ENCODE peak calls at places on chromosomes 3 and 15, in nine cellular contexts. B is neural progenitor cell; C is uterus; T is psoas muscle; U is CD8-positive, alpha-beta T cell; L is fibroblast of lung; D is GM23338; F is left ventricle myocardium inferior; M is HCT116. X is an unnamed sample.

GRCh38 chr3:190617185-190617584 is 103.3 kb downstream of the IL1RAP start:
- DNase-seq in B (peak; percentile 6), C (no peak), T (peak; percentile 13), U (no peak), L (no peak), D (peak; percentile 57), F (no peak), M (no peak), X (no peak)

GRCh38 chr3:195708066-195708465 is 12.7 kb upstream of the MUC20 start:
- DNase-seq in B (no peak), C (no peak), T (no peak), U (no peak), L (no peak), D (no peak), F (no peak), M (no peak), X (no peak)

GRCh38 chr15:39595621-39596221 is 14.8 kb downstream of the THBS1 start:
- DNase-seq in B (no peak), C (no peak), T (no peak), U (no peak), L (peak; percentile 23), D (no peak), F (no peak), M (no peak), X (no peak)

GRCh38 chr3:148101061-148101460 is 596.6 kb upstream of the AGTR1 start:
- DNase-seq in B (no peak), C (no peak), T (no peak), U (no peak), L (peak; percentile 49), D (no peak), F (no peak), M (no peak), X (peak; percentile 63)

GRCh38 chr15:90907838-90908507 is 4.9 kb downstream of the MAN2A2 start:
- DNase-seq in B (no peak), C (no peak), T (no peak), U (no peak), L (no peak), D (no peak), F (no peak), M (no peak), X (no peak)

GRCh38 chr3:123349201-123349535 is 99.7 kb downstream of the ADCY5 start:
- DNase-seq in B (no peak), C (no peak), T (no peak), U (no peak), L (no peak), D (no peak), F (no peak), M (no peak), X (no peak)

GRCh38 chr3:114659109-114660081 is 365.6 kb downstream of the TIGIT start:
- DNase-seq in B (peak; percentile 6), C (no peak), T (peak; percentile 6), U (no peak), L (peak; percentile 17), D (peak; percentile 11), F (no peak), M (no peak), X (no peak)

GRCh38 chr3:175941352-175941751 is 1082.2 kb downstream of the NAALADL2 start:
- DNase-seq in B (peak; percentile 25), C (no peak), T (no peak), U (no peak), L (no peak), D (peak; percentile 79), F (no peak), M (no peak), X (no peak)

GRCh38 chr3:71035886-71036285 is 547.6 kb downstream of the FOXP1 start:
- DNase-seq in B (no peak), C (no peak), T (no peak), U (no peak), L (peak; percentile 44), D (no peak), F (no peak), M (no peak), X (no peak)

GRCh38 chr15:35430301-35430700 is 115.7 kb downstream of the DPH6 start:
- DNase-seq in B (no peak), C (no peak), T (no peak), U (no peak), L (no peak), D (no peak), F (no peak), M (no peak), X (no peak)

GRCh38 chr15:68375716-68376220 is 56.2 kb downstream of the ITGA11 start:
- DNase-seq in B (no peak), C (peak; percentile 11), T (no peak), U (peak; percentile 15), L (no peak), D (no peak), F (no peak), M (no peak), X (no peak)

GRCh38 chr3:193335031-193335430 is 43.5 kb downstream of the ATP13A5 start:
- DNase-seq in B (no peak), C (no peak), T (no peak), U (no peak), L (no peak), D (no peak), F (no peak), M (no peak), X (no peak)

GRCh38 chr3:182618085-182618732 is 175.1 kb upstream of the ATP11B start:
- DNase-seq in B (peak; percentile 79), C (no peak), T (no peak), U (no peak), L (peak; percentile 8), D (peak; percentile 73), F (no peak), M (no peak), X (no peak)

DNA sequence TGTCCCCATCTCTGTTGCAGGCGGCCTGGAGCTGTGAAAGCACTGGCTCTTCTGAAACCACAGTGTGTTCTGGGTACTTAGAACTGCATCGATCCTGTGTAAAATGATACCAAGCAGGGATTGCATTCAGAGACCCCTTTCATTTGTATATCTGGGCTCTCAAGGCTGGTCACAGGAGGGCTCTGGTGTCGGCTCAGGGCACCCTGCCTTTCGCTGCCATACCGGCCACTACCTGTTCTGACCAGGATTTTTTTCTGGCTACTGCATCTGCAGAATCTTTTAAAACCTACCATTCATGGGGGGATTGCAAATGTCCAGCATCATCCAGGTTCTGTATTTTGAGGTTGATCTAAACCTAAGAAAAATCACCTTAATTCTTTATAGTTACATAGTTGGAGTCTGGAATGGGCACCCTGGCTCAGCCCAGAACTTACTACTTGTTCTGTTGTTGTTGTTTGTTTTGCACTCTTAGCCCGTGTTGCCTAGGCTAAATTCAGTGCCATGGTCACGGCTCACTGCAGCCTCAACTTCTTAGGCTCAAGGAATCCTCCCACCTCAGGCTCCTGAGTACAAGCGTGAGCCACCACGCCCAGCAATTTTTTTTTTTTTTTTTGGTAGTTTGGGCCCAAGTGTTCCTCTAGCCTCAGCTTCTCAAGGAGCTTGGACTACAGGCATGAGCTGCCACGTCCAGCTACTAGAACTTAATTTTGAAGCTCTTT is 52.7 kb downstream of the TRIM71 start:
- DNase-seq in B (no peak), C (no peak), T (no peak), U (no peak), L (no peak), D (no peak), F (no peak), M (no peak), X (no peak)
- H3K4me3 ChIP-seq in B (peak overlapping the region; percentile 44), C (no peak overlapping the region), T (no peak overlapping the region), U (no peak overlapping the region), L (no peak overlapping the region), D (peak overlapping the region; percentile 50), F (no peak overlapping the region), M (no peak overlapping the region), X (no peak overlapping the region)

GRCh38 chr15:43795197-43795596 is 3.1 kb downstream of the SERF2 start:
- DNase-seq in B (no peak), C (no peak), T (no peak), U (no peak), L (no peak), D (no peak), F (no peak), M (no peak), X (no peak)

GRCh38 chr15:43793647-43794046 is 1.5 kb downstream of the SERF2 start:
- DNase-seq in B (no peak), C (peak; percentile 24), T (peak; percentile 22), U (no peak), L (no peak), D (no peak), F (no peak), M (no peak), X (no peak)

GRCh38 chr15:43791993-43792760 is at the start of gene SERF2:
- DNase-seq in B (peak; percentile 99), C (peak; percentile 100), T (peak; percentile 100), U (peak; percentile 99), L (peak; percentile 99), D (peak; percentile 100), F (peak; percentile 100), M (peak; percentile 98), X (peak; percentile 100)

GRCh38 chr15:43794269-43795037 is 2.3 kb downstream of the SERF2 start:
- DNase-seq in B (no peak), C (no peak), T (peak; percentile 53), U (no peak), L (peak; percentile 40), D (no peak), F (no peak), M (no peak), X (peak; percentile 45)

DNA sequence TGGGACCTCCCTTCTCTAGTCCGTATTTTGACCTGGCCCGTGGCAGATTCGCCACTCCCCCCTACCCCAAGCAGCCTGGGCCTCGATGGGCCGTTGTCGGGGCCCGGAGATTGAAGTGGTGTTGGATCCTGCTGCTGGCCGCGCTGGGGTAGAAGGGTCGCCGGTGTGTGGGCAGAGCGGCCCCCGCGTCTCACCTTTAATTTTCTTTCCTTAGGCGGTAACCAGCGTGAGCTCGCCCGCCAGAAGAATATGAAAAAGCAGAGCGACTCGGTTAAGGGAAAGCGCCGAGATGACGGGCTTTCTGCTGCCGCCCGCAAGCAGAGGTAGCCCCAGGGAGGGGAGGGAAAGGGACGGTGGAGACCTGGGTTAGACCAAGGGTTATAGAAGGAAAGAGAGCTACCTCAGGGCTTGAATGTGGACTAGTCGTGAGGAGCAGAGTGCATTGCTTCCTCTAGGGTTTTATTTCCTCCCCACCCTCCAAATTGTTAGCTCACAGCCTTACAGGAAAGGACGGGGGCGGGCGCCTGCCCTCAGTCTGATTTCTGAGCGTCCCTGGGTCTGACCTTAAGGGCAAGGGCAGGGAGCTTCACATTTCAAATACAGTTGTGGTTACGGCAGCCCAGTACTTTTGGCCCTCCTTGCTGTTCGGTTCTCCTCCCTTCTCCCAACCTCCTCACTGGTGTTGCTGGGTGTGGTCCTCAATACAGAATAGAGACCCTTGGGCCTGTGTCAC is 807 bp downstream of the SERF2 start:
- DNase-seq in B (peak; percentile 33), C (no peak), T (peak; percentile 54), U (no peak), L (no peak), D (peak; percentile 35), F (no peak), M (no peak), X (no peak)
- TF ChIP-seq CTCF in B (no peak), C (no peak), T (peak; percentile 20), U (no peak), L (no peak), D (no peak), F (peak; percentile 26), M (no peak), X (no peak)

GRCh38 chr3:48963591-48963990 is 26.4 kb upstream of the P4HTM start:
- DNase-seq in B (no peak), C (no peak), T (no peak), U (no peak), L (no peak), D (peak; percentile 23), F (no peak), M (no peak), X (no peak)
- H3K36me3 ChIP-seq in B (no peaks in the 10 kb centered on the region), C (no peaks in the 10 kb centered on the region), T (peaks cover 2% of the 10 kb centered on the region), U (peaks cover 24% of the 10 kb centered on the region), L (peaks cover 4% of the 10 kb centered on the region), D (peaks cover 20% of the 10 kb centered on the region), F (peaks cover 62% of the 10 kb centered on the region), M (peaks cover 41% of the 10 kb centered on the region), X (peaks cover 22% of the 10 kb centered on the region)

GRCh38 chr15:31330836-31331235 is 4.2 kb downstream of the KLF13 start:
- DNase-seq in B (no peak), C (no peak), T (no peak), U (no peak), L (no peak), D (no peak), F (peak; percentile 68), M (no peak), X (no peak)
- H3K4me3 ChIP-seq in B (no peak overlapping the region), C (no peak overlapping the region), T (no peak overlapping the region), U (peak overlapping the region; percentile 77), L (no peak overlapping the region), D (no peak overlapping the region), F (peak overlapping the region; percentile 97), M (no peak overlapping the region), X (no peak overlapping the region)

X was measured in brain microvascular endothelial cell.